ENCODE peak calls at places on chromosomes 3 and 15, in six cellular contexts. I is RWPE1, H is thyroid gland, M is brain microvascular endothelial cell, B is tibial nerve, K is astrocyte of the spinal cord. Y is an unnamed sample.

GRCh38 chr15:80689297-80689696 is 5.8 kb upstream of the ABHD17C start:
- DNase-seq in I (no peak), H (no peak), M (no peak), B (no peak), K (no peak), Y (no peak)

GRCh38 chr15:43099105-43099845 is 6.6 kb downstream of the UBR1 start:
- DNase-seq in I (no peak), H (no peak), M (no peak), B (no peak), K (no peak), Y (no peak)

GRCh38 chr3:5197470-5198312 is 10.2 kb downstream of the EDEM1 start:
- DNase-seq in I (peak), H (no peak), M (no peak), B (no peak), K (peak), Y (no peak)

GRCh38 chr3:29319262-29319661 is 38.4 kb downstream of the RBMS3 start:
- DNase-seq in I (no peak), H (no peak), M (no peak), B (no peak), K (no peak), Y (no peak)

GRCh38 chr3:34419801-34420200 is 621.4 kb downstream of the PDCD6IP start:
- DNase-seq in I (no peak), H (no peak), M (peak), B (no peak), K (no peak), Y (no peak)

GRCh38 chr3:152382312-152383135 is 113.8 kb downstream of the MBNL1 start:
- DNase-seq in I (no peak), H (no peak), M (no peak), B (no peak), K (no peak), Y (no peak)

GRCh38 chr15:62783303-62783957 is 259.1 kb upstream of the TPM1 start:
- DNase-seq in I (no peak), H (no peak), M (peak), B (no peak), K (peak), Y (no peak)

GRCh38 chr3:63471781-63472180 is 180.7 kb upstream of the SNTN start:
- DNase-seq in I (no peak), H (no peak), M (no peak), B (no peak), K (no peak), Y (no peak)

GRCh38 chr15:96130734-96131133 is 199.8 kb upstream of the NR2F2 start:
- DNase-seq in I (no peak), H (no peak), M (no peak), B (no peak), K (no peak), Y (no peak)

GRCh38 chr3:194308635-194309213 is 42.4 kb downstream of the CPN2 start:
- DNase-seq in I (no peak), H (no peak), M (no peak), B (no peak), K (no peak), Y (no peak)

GRCh38 chr3:101310580-101311375 is 9.6 kb downstream of the IMPG2 start:
- DNase-seq in I (no peak), H (no peak), M (peak), B (no peak), K (peak), Y (no peak)

GRCh38 chr3:135229018-135229495 is 434.0 kb downstream of the EPHB1 start:
- DNase-seq in I (no peak), H (no peak), M (no peak), B (peak), K (no peak), Y (no peak)

GRCh38 chr3:156676467-156677119 is 2.2 kb downstream of the TIPARP start:
- DNase-seq in I (peak), H (no peak), M (no peak), B (no peak), K (peak), Y (no peak)

GRCh38 chr15:68524753-68525584 is 53.8 kb upstream of the CORO2B start:
- DNase-seq in I (no peak), H (no peak), M (peak), B (no peak), K (peak), Y (no peak)

GRCh38 chr3:28575748-28576589 is 227.3 kb upstream of the AZI2 start:
- DNase-seq in I (no peak), H (peak), M (no peak), B (no peak), K (no peak), Y (peak)

GRCh38 chr15:61668444-61668843 is 391.8 kb downstream of the VPS13C start:
- DNase-seq in I (no peak), H (no peak), M (no peak), B (no peak), K (no peak), Y (no peak)

GRCh38 chr3:180804871-180805430 is 107.5 kb upstream of the FXR1 start:
- DNase-seq in I (peak), H (peak), M (peak), B (no peak), K (peak), Y (no peak)

GRCh38 chr3:18189651-18190050 is 235.5 kb downstream of the SATB1 start:
- DNase-seq in I (no peak), H (no peak), M (peak), B (no peak), K (peak), Y (no peak)

GRCh38 chr3:182258538-182259177 is 534.6 kb upstream of the ATP11B start:
- DNase-seq in I (peak), H (no peak), M (no peak), B (no peak), K (peak), Y (no peak)

GRCh38 chr3:167166594-167167253 is 213.4 kb downstream of the ZBBX start:
- DNase-seq in I (no peak), H (no peak), M (no peak), B (peak), K (no peak), Y (no peak)

GRCh38 chr15:70147778-70148177 is 50.1 kb upstream of the TLE3 start:
- DNase-seq in I (no peak), H (no peak), M (no peak), B (no peak), K (no peak), Y (no peak)

GRCh38 chr15:70151008-70151407 is 53.3 kb upstream of the TLE3 start:
- DNase-seq in I (no peak), H (no peak), M (no peak), B (no peak), K (no peak), Y (no peak)

GRCh38 chr15:70151441-70151840 is 53.7 kb upstream of the TLE3 start:
- DNase-seq in I (no peak), H (no peak), M (no peak), B (no peak), K (no peak), Y (no peak)

GRCh38 chr15:70150405-70150747 is 52.7 kb upstream of the TLE3 start:
- DNase-seq in I (no peak), H (no peak), M (no peak), B (no peak), K (no peak), Y (no peak)

DNA sequence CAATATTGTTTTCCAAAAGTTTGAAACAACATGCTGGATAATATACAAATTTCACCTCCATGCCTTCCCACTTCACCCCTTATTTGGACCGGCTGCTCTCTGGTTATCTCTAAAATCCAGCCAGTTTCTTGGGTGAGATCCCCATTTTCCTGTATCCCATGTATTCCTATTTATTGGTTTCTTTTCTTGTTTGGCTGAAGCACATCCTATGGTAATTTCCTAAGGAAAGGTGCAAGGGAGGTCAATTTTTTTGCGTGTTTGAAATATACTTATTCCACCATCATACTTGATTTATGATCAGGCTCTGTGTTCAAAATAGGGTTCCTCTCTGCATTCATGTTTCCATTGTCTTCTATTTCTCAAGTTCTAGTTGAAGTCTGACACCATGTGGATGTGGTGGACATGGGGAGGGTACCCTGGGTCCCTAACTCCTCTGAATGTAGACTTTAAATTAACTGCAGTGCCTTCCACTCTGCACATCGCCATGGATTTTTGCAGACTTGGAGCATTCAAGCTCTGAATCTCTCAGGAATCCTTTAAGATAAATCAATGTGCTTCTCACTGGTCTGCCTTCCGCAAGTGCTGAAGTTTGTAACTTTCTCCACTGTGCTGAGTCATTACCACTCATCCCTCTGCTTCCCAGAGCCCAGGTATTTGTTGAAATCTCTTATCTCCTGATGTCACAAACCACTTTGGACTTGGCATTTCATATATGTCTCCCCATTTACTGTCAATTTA is 52.1 kb upstream of the TLE3 start:
- DNase-seq in I (peak), H (no peak), M (peak), B (no peak), K (peak), Y (no peak)
- TF ChIP-seq CTCF in I (no peak), H (no peak), M (no peak), B (no peak), K (no peak), Y (no peak)

DNA sequence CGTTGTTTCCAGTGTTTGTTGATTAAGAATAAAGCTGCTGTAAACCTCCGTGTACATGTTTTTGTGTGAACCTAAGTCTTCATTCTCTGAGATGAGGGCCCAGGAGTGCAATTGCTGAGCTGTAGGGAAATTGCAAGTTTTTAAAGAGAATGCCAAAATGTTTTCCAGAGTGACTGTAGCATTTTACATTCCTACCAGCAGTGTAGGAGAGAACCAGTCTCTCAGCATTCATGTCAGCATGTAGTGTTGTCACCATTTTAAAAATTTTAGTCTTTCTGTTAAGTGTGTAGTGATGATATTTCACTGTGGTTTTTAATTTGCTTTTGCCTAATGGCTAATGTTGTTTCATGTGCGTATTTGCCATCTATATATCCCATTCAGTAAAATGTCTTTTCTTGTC is 3.4 kb upstream of the MGLL start:
- DNase-seq in I (no peak), H (no peak), M (no peak), B (no peak), K (no peak), Y (no peak)
- TF ChIP-seq CTCF in I (no peak), H (no peak), M (no peak), B (no peak), K (peak), Y (no peak)

GRCh38 chr15:25435474-25436243 is 3.2 kb downstream of the UBE3A start:
- DNase-seq in I (no peak), H (no peak), M (no peak), B (no peak), K (no peak), Y (no peak)

GRCh38 chr15:25438601-25439455 is at the start of gene UBE3A:
- DNase-seq in I (peak), H (peak), M (peak), B (peak), K (peak), Y (peak)

GRCh38 chr15:25436707-25437106 is 2.1 kb downstream of the UBE3A start:
- DNase-seq in I (no peak), H (no peak), M (no peak), B (no peak), K (no peak), Y (no peak)

GRCh38 chr15:25439456-25439836 is 622 bp upstream of the UBE3A start:
- DNase-seq in I (peak), H (no peak), M (peak), B (no peak), K (no peak), Y (no peak)

GRCh38 chr15:25437751-25438600 is 848 bp downstream of the UBE3A start:
- DNase-seq in I (peak), H (peak), M (peak), B (peak), K (peak), Y (peak)
- TF ChIP-seq CTCF in I (peak), H (peak), M (no peak), B (peak), K (peak), Y (peak)

DNA sequence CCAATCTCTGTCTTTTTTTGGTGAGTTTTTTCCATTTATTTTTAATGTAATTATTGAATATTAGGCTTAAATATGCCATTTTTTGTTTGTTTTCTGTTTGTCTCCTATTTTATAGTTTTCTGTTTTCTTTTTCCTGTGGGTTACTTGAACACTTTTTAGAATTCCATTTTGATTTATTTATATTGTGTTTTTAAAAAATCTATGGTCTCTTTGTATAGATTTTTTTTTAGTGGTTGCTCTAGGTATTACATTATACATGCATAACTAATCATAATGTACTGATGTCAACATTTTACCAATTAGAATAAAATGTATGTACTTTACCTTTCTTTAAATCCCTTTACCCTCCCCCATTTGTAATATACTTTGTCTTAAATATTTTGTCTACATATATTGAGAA is 56.2 kb downstream of the RASA2 start:
- DNase-seq in I (no peak), H (no peak), M (no peak), B (no peak), K (no peak), Y (no peak)
- TF ChIP-seq CTCF in I (no peak), H (no peak), M (no peak), B (no peak), K (no peak), Y (peak)

GRCh38 chr3:183560607-183561006 is 5.1 kb upstream of the KLHL6 start:
- DNase-seq in I (no peak), H (no peak), M (no peak), B (no peak), K (no peak), Y (no peak)
- TF ChIP-seq CTCF in I (no peak), H (no peak), M (peak), B (no peak), K (no peak), Y (no peak)

GRCh38 chr3:26807272-26807671 is 184.7 kb downstream of the LRRC3B start:
- DNase-seq in I (no peak), H (no peak), M (no peak), B (no peak), K (no peak), Y (no peak)
- TF ChIP-seq CTCF in I (no peak), H (no peak), M (no peak), B (no peak), K (no peak), Y (no peak)

Y was measured in mesothelial cell of epicardium.